ENCODE peak calls at places on chromosomes 3 and 15, in five cellular contexts. G, Y, E, N and L are unnamed samples.
A peak's percentile ranks its signal among the peaks of the same experiment; 100 is the strongest.

GRCh38 chr15:35547775-35548364 is 1.9 kb upstream of the DPH6 start:
- DNase-seq in G (peak; percentile 2), N (no peak), Y (no peak), E (no peak), L (no peak)

GRCh38 chr3:115860766-115861165 is 237.5 kb downstream of the GAP43 start:
- DNase-seq in E (no peak), G (no peak), N (no peak), Y (no peak), L (no peak)

GRCh38 chr3:54830658-54831057 is 97.2 kb downstream of the LRTM1 start:
- DNase-seq in Y (peak; percentile 8), N (no peak), E (peak; percentile 20), G (peak; percentile 60), L (no peak)

GRCh38 chr3:129623447-129624118 is 17.1 kb upstream of the PLXND1 start:
- DNase-seq in N (no peak), Y (no peak), G (no peak), E (no peak), L (no peak)

GRCh38 chr3:174010902-174011301 is 613.4 kb downstream of the NLGN1 start:
- DNase-seq in G (no peak), Y (no peak), N (no peak), E (no peak), L (no peak)

GRCh38 chr3:127049390-127049789 is 66.5 kb downstream of the PLXNA1 start:
- DNase-seq in G (no peak), N (no peak), Y (no peak), E (no peak), L (no peak)

GRCh38 chr3:128188958-128189357 is 35.7 kb downstream of the EEFSEC start:
- DNase-seq in N (no peak), G (no peak), E (no peak), Y (no peak), L (no peak)

GRCh38 chr3:46484911-46485696 is 12.7 kb upstream of the RTP3 start:
- DNase-seq in N (no peak), Y (no peak), E (no peak), G (no peak), L (no peak)

GRCh38 chr3:151550025-151550618 is 89.3 kb upstream of the IGSF10 start:
- DNase-seq in G (no peak), E (no peak), Y (no peak), N (no peak), L (no peak)

GRCh38 chr3:106305882-106306445 is 437.2 kb upstream of the CBLB start:
- DNase-seq in G (no peak), E (no peak), N (peak; percentile 40), Y (no peak), L (no peak)

GRCh38 chr3:63230146-63230545 is 48.0 kb upstream of the SYNPR start:
- DNase-seq in G (no peak), N (no peak), Y (no peak), E (no peak), L (no peak)

GRCh38 chr15:88690331-88690730 is 51.5 kb downstream of the ISG20 start:
- DNase-seq in N (no peak), G (no peak), E (no peak), Y (peak; percentile 49), L (no peak)

GRCh38 chr3:74390121-74390870 is 224.2 kb downstream of the CNTN3 start:
- DNase-seq in E (no peak), Y (no peak), G (no peak), N (no peak), L (no peak)

GRCh38 chr15:36278219-36278618 is 301.2 kb upstream of the CDIN1 start:
- DNase-seq in N (no peak), G (peak; percentile 1), Y (peak; percentile 41), E (no peak), L (no peak)

GRCh38 chr3:84959470-84960380 is 936 bp downstream of the CADM2 start:
- DNase-seq in G (no peak), N (no peak), Y (no peak), E (no peak), L (no peak)

GRCh38 chr15:20295238-20295811 is 246.3 kb downstream of the GOLGA6L6 start:
- DNase-seq in N (no peak), E (no peak), G (no peak), Y (no peak), L (no peak)

DNA sequence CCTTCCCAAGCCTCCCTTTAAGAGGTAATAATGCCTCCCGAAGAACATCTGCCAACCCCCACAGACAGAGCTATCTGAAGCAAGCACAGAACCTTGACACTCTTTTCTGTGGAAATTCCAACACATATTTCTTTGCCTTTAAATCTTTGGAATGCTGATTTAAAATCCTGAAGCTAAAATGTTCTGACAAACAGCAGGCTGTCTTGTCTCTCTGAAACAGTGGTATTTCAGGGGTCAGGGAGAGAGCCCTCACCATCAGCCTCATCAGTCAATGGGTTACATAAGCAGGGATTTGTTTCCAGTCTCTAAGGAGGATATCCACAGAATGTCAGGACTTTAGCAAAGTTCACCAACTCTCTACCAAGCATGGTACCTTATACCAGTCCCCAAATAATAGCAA is 27.8 kb upstream of the ARHGEF3 start:
- DNase-seq in G (no peak), N (no peak), E (peak; percentile 30), Y (no peak), L (no peak)
- TF ChIP-seq CTCF in G (no peak), N (no peak), E (no peak), Y (no peak), L (no peak)

GRCh38 chr3:194604837-194605236 is 28.4 kb downstream of the TMEM44 start:
- DNase-seq in N (no peak), G (no peak), Y (no peak), E (no peak), L (no peak)
- TF ChIP-seq CTCF in N (peak; percentile 44), G (no peak), Y (peak; percentile 70), E (peak; percentile 25), L (peak; percentile 47)

GRCh38 chr3:162799910-162800309 is 1303.3 kb downstream of the OTOL1 start:
- DNase-seq in Y (no peak), E (no peak), G (no peak), N (no peak), L (no peak)
- TF ChIP-seq CTCF in Y (no peak), E (no peak), G (no peak), N (no peak), L (no peak)

GRCh38 chr15:100920516-100921135 is 1.5 kb downstream of the LRRK1 start:
- DNase-seq in E (no peak), G (peak; percentile 47), N (no peak), Y (no peak), L (no peak)

GRCh38 chr15:100918034-100918689 is 995 bp upstream of the LRRK1 start:
- DNase-seq in Y (peak; percentile 62), N (no peak), E (peak; percentile 8), G (peak; percentile 90), L (peak; percentile 13)

GRCh38 chr15:100918690-100919480 is at the start of gene LRRK1:
- DNase-seq in E (no peak), G (peak; percentile 66), N (no peak), Y (no peak), L (no peak)

GRCh38 chr15:100922192-100923040 is 3.3 kb downstream of the LRRK1 start:
- DNase-seq in Y (no peak), N (no peak), E (no peak), G (peak; percentile 57), L (no peak)

GRCh38 chr15:100919481-100920405 is 586 bp downstream of the LRRK1 start:
- DNase-seq in N (no peak), Y (no peak), E (no peak), G (peak; percentile 38), L (no peak)
- TF ChIP-seq CTCF in N (no peak), Y (no peak), E (no peak), G (no peak), L (no peak)